ENCODE peak calls at places on chromosomes 16 and 17, in nine cellular contexts. One of them, this sample, is unnamed.

GRCh38 chr16:17346774-17347569 is 123.8 kb downstream of the XYLT1 start:
- DNase-seq in lower leg skin: no peak
- DNase-seq in cardiac muscle cell: no peak
- DNase-seq in dorsolateral prefrontal cortex: no peak
- DNase-seq in fibroblast of lung: no peak
- DNase-seq in heart left ventricle: no peak
- DNase-seq in mesendoderm: no peak
- DNase-seq in Jurkat, Clone E6-1: no peak
- DNase-seq in AG09309: no peak
- DNase-seq in this sample: no peak

GRCh38 chr16:81567987-81568748 is 123.6 kb downstream of the CMIP start:
- DNase-seq in lower leg skin: no peak
- DNase-seq in cardiac muscle cell: peak
- DNase-seq in dorsolateral prefrontal cortex: no peak
- DNase-seq in fibroblast of lung: peak
- DNase-seq in heart left ventricle: no peak
- DNase-seq in mesendoderm: no peak
- DNase-seq in Jurkat, Clone E6-1: no peak
- DNase-seq in AG09309: peak
- DNase-seq in this sample: no peak

GRCh38 chr16:10895053-10895946 is 18.3 kb downstream of the CIITA start:
- DNase-seq in lower leg skin: no peak
- DNase-seq in cardiac muscle cell: peak
- DNase-seq in dorsolateral prefrontal cortex: no peak
- DNase-seq in fibroblast of lung: peak
- DNase-seq in heart left ventricle: no peak
- DNase-seq in mesendoderm: peak
- DNase-seq in Jurkat, Clone E6-1: peak
- DNase-seq in AG09309: no peak
- DNase-seq in this sample: no peak

GRCh38 chr17:80585880-80586279 is 41.2 kb downstream of the RPTOR start:
- DNase-seq in lower leg skin: peak
- DNase-seq in cardiac muscle cell: no peak
- DNase-seq in dorsolateral prefrontal cortex: no peak
- DNase-seq in fibroblast of lung: peak
- DNase-seq in heart left ventricle: no peak
- DNase-seq in mesendoderm: no peak
- DNase-seq in Jurkat, Clone E6-1: no peak
- DNase-seq in AG09309: no peak
- DNase-seq in this sample: no peak

GRCh38 chr16:76959166-76959565 is 231.8 kb upstream of the MON1B start:
- DNase-seq in lower leg skin: no peak
- DNase-seq in cardiac muscle cell: no peak
- DNase-seq in dorsolateral prefrontal cortex: no peak
- DNase-seq in fibroblast of lung: no peak
- DNase-seq in heart left ventricle: no peak
- DNase-seq in mesendoderm: no peak
- DNase-seq in Jurkat, Clone E6-1: no peak
- DNase-seq in AG09309: no peak
- DNase-seq in this sample: peak

GRCh38 chr17:40348562-40349476 is 15.7 kb downstream of the GJD3 start:
- DNase-seq in lower leg skin: no peak
- DNase-seq in cardiac muscle cell: no peak
- DNase-seq in dorsolateral prefrontal cortex: peak
- DNase-seq in fibroblast of lung: no peak
- DNase-seq in heart left ventricle: peak
- DNase-seq in mesendoderm: no peak
- DNase-seq in Jurkat, Clone E6-1: no peak
- DNase-seq in AG09309: no peak
- DNase-seq in this sample: peak

GRCh38 chr16:71351558-71351901 is 7.0 kb upstream of the CALB2 start:
- DNase-seq in lower leg skin: peak
- DNase-seq in cardiac muscle cell: no peak
- DNase-seq in dorsolateral prefrontal cortex: no peak
- DNase-seq in fibroblast of lung: no peak
- DNase-seq in heart left ventricle: no peak
- DNase-seq in mesendoderm: peak
- DNase-seq in Jurkat, Clone E6-1: no peak
- DNase-seq in AG09309: no peak
- DNase-seq in this sample: no peak

GRCh38 chr16:89455692-89456091 is 34.7 kb downstream of the ANKRD11 start:
- DNase-seq in lower leg skin: no peak
- DNase-seq in cardiac muscle cell: no peak
- DNase-seq in dorsolateral prefrontal cortex: no peak
- DNase-seq in fibroblast of lung: no peak
- DNase-seq in heart left ventricle: no peak
- DNase-seq in mesendoderm: no peak
- DNase-seq in Jurkat, Clone E6-1: no peak
- DNase-seq in AG09309: no peak
- DNase-seq in this sample: no peak

GRCh38 chr16:24838554-24839266 is 7.1 kb upstream of the SLC5A11 start:
- DNase-seq in lower leg skin: peak
- DNase-seq in cardiac muscle cell: peak
- DNase-seq in dorsolateral prefrontal cortex: peak
- DNase-seq in fibroblast of lung: peak
- DNase-seq in heart left ventricle: no peak
- DNase-seq in mesendoderm: no peak
- DNase-seq in Jurkat, Clone E6-1: no peak
- DNase-seq in AG09309: peak
- DNase-seq in this sample: no peak

GRCh38 chr16:17273142-17273561 is 197.6 kb downstream of the XYLT1 start:
- DNase-seq in lower leg skin: no peak
- DNase-seq in cardiac muscle cell: peak
- DNase-seq in dorsolateral prefrontal cortex: no peak
- DNase-seq in fibroblast of lung: peak
- DNase-seq in heart left ventricle: no peak
- DNase-seq in mesendoderm: peak
- DNase-seq in Jurkat, Clone E6-1: no peak
- DNase-seq in AG09309: peak
- DNase-seq in this sample: no peak

GRCh38 chr16:69762843-69763556 is 868 bp downstream of the WWP2 start:
- DNase-seq in lower leg skin: no peak
- DNase-seq in cardiac muscle cell: peak
- DNase-seq in dorsolateral prefrontal cortex: no peak
- DNase-seq in fibroblast of lung: peak
- DNase-seq in heart left ventricle: no peak
- DNase-seq in mesendoderm: peak
- DNase-seq in Jurkat, Clone E6-1: no peak
- DNase-seq in AG09309: no peak
- DNase-seq in this sample: no peak

GRCh38 chr17:58215685-58216084 is 3.4 kb downstream of the MKS1 start:
- DNase-seq in lower leg skin: no peak
- DNase-seq in cardiac muscle cell: no peak
- DNase-seq in dorsolateral prefrontal cortex: no peak
- DNase-seq in fibroblast of lung: no peak
- DNase-seq in heart left ventricle: no peak
- DNase-seq in mesendoderm: peak
- DNase-seq in Jurkat, Clone E6-1: no peak
- DNase-seq in AG09309: no peak
- DNase-seq in this sample: peak

GRCh38 chr17:76408037-76408849 is 23.8 kb downstream of the SPHK1 start:
- DNase-seq in lower leg skin: peak
- DNase-seq in cardiac muscle cell: peak
- DNase-seq in dorsolateral prefrontal cortex: peak
- DNase-seq in fibroblast of lung: peak
- DNase-seq in heart left ventricle: no peak
- DNase-seq in mesendoderm: peak
- DNase-seq in Jurkat, Clone E6-1: peak
- DNase-seq in AG09309: no peak
- DNase-seq in this sample: peak

GRCh38 chr16:698911-699671 is 6.5 kb downstream of the FBXL16 start:
- DNase-seq in lower leg skin: no peak
- DNase-seq in cardiac muscle cell: no peak
- DNase-seq in dorsolateral prefrontal cortex: no peak
- DNase-seq in fibroblast of lung: no peak
- DNase-seq in heart left ventricle: no peak
- DNase-seq in mesendoderm: no peak
- DNase-seq in Jurkat, Clone E6-1: no peak
- DNase-seq in AG09309: no peak
- DNase-seq in this sample: no peak

GRCh38 chr16:27640277-27640600 is 90.3 kb downstream of the KATNIP start:
- DNase-seq in lower leg skin: no peak
- DNase-seq in cardiac muscle cell: no peak
- DNase-seq in dorsolateral prefrontal cortex: peak
- DNase-seq in fibroblast of lung: no peak
- DNase-seq in heart left ventricle: no peak
- DNase-seq in mesendoderm: peak
- DNase-seq in Jurkat, Clone E6-1: no peak
- DNase-seq in AG09309: no peak
- DNase-seq in this sample: no peak

GRCh38 chr17:81980752-81981239 is 3.4 kb downstream of the ASPSCR1 start:
- DNase-seq in lower leg skin: no peak
- DNase-seq in cardiac muscle cell: no peak
- DNase-seq in dorsolateral prefrontal cortex: no peak
- DNase-seq in fibroblast of lung: no peak
- DNase-seq in heart left ventricle: no peak
- DNase-seq in mesendoderm: no peak
- DNase-seq in Jurkat, Clone E6-1: peak
- DNase-seq in AG09309: no peak
- DNase-seq in this sample: no peak

GRCh38 chr16:4140652-4141051 is 24.4 kb upstream of the ADCY9 start:
- DNase-seq in lower leg skin: no peak
- DNase-seq in cardiac muscle cell: peak
- DNase-seq in dorsolateral prefrontal cortex: no peak
- DNase-seq in fibroblast of lung: peak
- DNase-seq in heart left ventricle: no peak
- DNase-seq in mesendoderm: no peak
- DNase-seq in Jurkat, Clone E6-1: no peak
- DNase-seq in AG09309: no peak
- DNase-seq in this sample: no peak

GRCh38 chr16:53083123-53083522 is 28.3 kb downstream of the CHD9 start:
- DNase-seq in lower leg skin: no peak
- DNase-seq in cardiac muscle cell: peak
- DNase-seq in dorsolateral prefrontal cortex: no peak
- DNase-seq in fibroblast of lung: no peak
- DNase-seq in heart left ventricle: no peak
- DNase-seq in mesendoderm: no peak
- DNase-seq in Jurkat, Clone E6-1: no peak
- DNase-seq in AG09309: no peak
- DNase-seq in this sample: no peak

GRCh38 chr16:53080345-53081031 is 25.7 kb downstream of the CHD9 start:
- DNase-seq in lower leg skin: peak
- DNase-seq in cardiac muscle cell: peak
- DNase-seq in dorsolateral prefrontal cortex: no peak
- DNase-seq in fibroblast of lung: peak
- DNase-seq in heart left ventricle: peak
- DNase-seq in mesendoderm: peak
- DNase-seq in Jurkat, Clone E6-1: no peak
- DNase-seq in AG09309: peak
- DNase-seq in this sample: peak

GRCh38 chr16:53082509-53082908 is 27.7 kb downstream of the CHD9 start:
- DNase-seq in lower leg skin: no peak
- DNase-seq in cardiac muscle cell: no peak
- DNase-seq in dorsolateral prefrontal cortex: no peak
- DNase-seq in fibroblast of lung: no peak
- DNase-seq in heart left ventricle: no peak
- DNase-seq in mesendoderm: no peak
- DNase-seq in Jurkat, Clone E6-1: no peak
- DNase-seq in AG09309: no peak
- DNase-seq in this sample: no peak

GRCh38 chr16:53081686-53082407 is 27.1 kb downstream of the CHD9 start:
- DNase-seq in lower leg skin: no peak
- DNase-seq in cardiac muscle cell: no peak
- DNase-seq in dorsolateral prefrontal cortex: no peak
- DNase-seq in fibroblast of lung: no peak
- DNase-seq in heart left ventricle: no peak
- DNase-seq in mesendoderm: no peak
- DNase-seq in Jurkat, Clone E6-1: no peak
- DNase-seq in AG09309: no peak
- DNase-seq in this sample: no peak

GRCh38 chr16:53081032-53081424 is 26.2 kb downstream of the CHD9 start:
- DNase-seq in lower leg skin: no peak
- DNase-seq in cardiac muscle cell: no peak
- DNase-seq in dorsolateral prefrontal cortex: no peak
- DNase-seq in fibroblast of lung: no peak
- DNase-seq in heart left ventricle: no peak
- DNase-seq in mesendoderm: no peak
- DNase-seq in Jurkat, Clone E6-1: no peak
- DNase-seq in AG09309: no peak
- DNase-seq in this sample: no peak
- H3K4me3 ChIP-seq in lower leg skin: no peak
- H3K4me3 ChIP-seq in cardiac muscle cell: no peak
- H3K4me3 ChIP-seq in dorsolateral prefrontal cortex: no peak
- H3K4me3 ChIP-seq in fibroblast of lung: no peak
- H3K4me3 ChIP-seq in heart left ventricle: no peak
- H3K4me3 ChIP-seq in mesendoderm: no peak
- H3K4me3 ChIP-seq in Jurkat, Clone E6-1: no peak
- H3K4me3 ChIP-seq in AG09309: no peak
- H3K4me3 ChIP-seq in this sample: no peak

GRCh38 chr17:17362531-17362930 is 59.4 kb downstream of the NT5M start:
- DNase-seq in lower leg skin: peak
- DNase-seq in cardiac muscle cell: no peak
- DNase-seq in dorsolateral prefrontal cortex: peak
- DNase-seq in fibroblast of lung: no peak
- DNase-seq in heart left ventricle: no peak
- DNase-seq in mesendoderm: no peak
- DNase-seq in Jurkat, Clone E6-1: no peak
- DNase-seq in AG09309: no peak
- DNase-seq in this sample: no peak
- H3K4me3 ChIP-seq in lower leg skin: no peak
- H3K4me3 ChIP-seq in cardiac muscle cell: no peak
- H3K4me3 ChIP-seq in dorsolateral prefrontal cortex: no peak
- H3K4me3 ChIP-seq in fibroblast of lung: no peak
- H3K4me3 ChIP-seq in heart left ventricle: no peak
- H3K4me3 ChIP-seq in mesendoderm: no peak
- H3K4me3 ChIP-seq in Jurkat, Clone E6-1: no peak
- H3K4me3 ChIP-seq in AG09309: no peak
- H3K4me3 ChIP-seq in this sample: no peak

DNA sequence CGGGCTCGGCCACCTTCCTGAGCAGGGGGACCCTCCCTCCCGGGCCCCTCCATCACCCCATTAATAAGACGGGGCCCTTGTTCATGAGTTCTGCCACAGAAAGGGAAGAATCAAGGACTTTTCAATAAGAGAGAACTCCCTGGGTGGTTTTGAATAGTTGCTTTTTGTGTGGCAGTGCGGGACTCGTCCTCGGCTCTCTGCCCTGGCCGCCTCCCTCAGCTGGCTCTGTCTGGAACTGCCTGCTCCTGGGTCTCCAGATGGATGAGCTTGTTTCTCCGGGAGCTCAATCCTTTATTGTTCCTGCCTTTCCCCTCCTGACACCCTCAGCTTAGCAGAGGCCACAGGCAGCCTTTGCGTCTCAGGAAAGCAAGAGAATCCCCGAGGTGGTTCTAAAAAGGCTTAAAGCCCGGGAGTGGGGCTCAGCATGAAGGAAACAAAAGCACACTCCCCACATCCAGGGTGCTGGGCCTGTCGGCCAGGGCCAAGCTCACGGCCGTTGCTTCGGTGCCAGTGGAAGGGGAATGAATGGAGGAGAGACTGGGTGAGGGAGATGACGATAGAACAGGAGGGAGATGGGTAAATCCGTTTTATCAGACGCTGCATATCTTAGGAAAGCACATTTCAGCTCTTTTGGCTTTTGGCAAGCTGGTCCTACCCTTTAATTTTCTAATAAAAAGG is 60.2 kb downstream of the RAI1 start:
- DNase-seq in lower leg skin: no peak
- DNase-seq in cardiac muscle cell: no peak
- DNase-seq in dorsolateral prefrontal cortex: peak
- DNase-seq in fibroblast of lung: peak
- DNase-seq in heart left ventricle: no peak
- DNase-seq in mesendoderm: peak
- DNase-seq in Jurkat, Clone E6-1: no peak
- DNase-seq in AG09309: no peak
- DNase-seq in this sample: no peak
- H3K4me3 ChIP-seq in lower leg skin: no peak
- H3K4me3 ChIP-seq in cardiac muscle cell: no peak
- H3K4me3 ChIP-seq in dorsolateral prefrontal cortex: peak
- H3K4me3 ChIP-seq in fibroblast of lung: no peak
- H3K4me3 ChIP-seq in heart left ventricle: no peak
- H3K4me3 ChIP-seq in mesendoderm: no peak
- H3K4me3 ChIP-seq in Jurkat, Clone E6-1: no peak
- H3K4me3 ChIP-seq in AG09309: no peak
- H3K4me3 ChIP-seq in this sample: no peak

GRCh38 chr17:72614871-72615626 is 477.4 kb downstream of the SLC39A11 start:
- DNase-seq in lower leg skin: no peak
- DNase-seq in cardiac muscle cell: peak
- DNase-seq in dorsolateral prefrontal cortex: peak
- DNase-seq in fibroblast of lung: peak
- DNase-seq in heart left ventricle: no peak
- DNase-seq in mesendoderm: peak
- DNase-seq in Jurkat, Clone E6-1: no peak
- DNase-seq in AG09309: no peak
- DNase-seq in this sample: no peak
- H3K4me3 ChIP-seq in lower leg skin: no peak
- H3K4me3 ChIP-seq in cardiac muscle cell: no peak
- H3K4me3 ChIP-seq in dorsolateral prefrontal cortex: no peak
- H3K4me3 ChIP-seq in fibroblast of lung: no peak
- H3K4me3 ChIP-seq in heart left ventricle: no peak
- H3K4me3 ChIP-seq in mesendoderm: no peak
- H3K4me3 ChIP-seq in Jurkat, Clone E6-1: no peak
- H3K4me3 ChIP-seq in AG09309: no peak
- H3K4me3 ChIP-seq in this sample: no peak